ENCODE peak calls at places on chromosome 19, in eight cellular contexts. One of them, this sample, is unnamed.

GRCh38 chr19:38684078-38684861 is 36.8 kb downstream of the ACTN4 start:
- DNase-seq in colonic mucosa: peak
- DNase-seq in AG08396: peak
- DNase-seq in stomach: peak
- DNase-seq in EL: peak
- DNase-seq in T1000: peak
- DNase-seq in GOT3: peak
- DNase-seq in T follicular helper cell: no peak
- DNase-seq in this sample: no peak

GRCh38 chr19:2309734-2310362 is 1.9 kb upstream of the LINGO3 start:
- DNase-seq in T1000: peak
- DNase-seq in T follicular helper cell: no peak
- DNase-seq in AG08396: no peak
- DNase-seq in colonic mucosa: no peak
- DNase-seq in EL: peak
- DNase-seq in GOT3: no peak
- DNase-seq in stomach: no peak
- DNase-seq in this sample: no peak

GRCh38 chr19:3039641-3040077 is 10.6 kb upstream of the TLE2 start:
- DNase-seq in EL: no peak
- DNase-seq in GOT3: no peak
- DNase-seq in T follicular helper cell: no peak
- DNase-seq in AG08396: no peak
- DNase-seq in colonic mucosa: no peak
- DNase-seq in T1000: no peak
- DNase-seq in stomach: no peak
- DNase-seq in this sample: no peak

GRCh38 chr19:38399081-38399480 is 3.8 kb upstream of the FAM98C start:
- DNase-seq in T1000: no peak
- DNase-seq in colonic mucosa: no peak
- DNase-seq in GOT3: no peak
- DNase-seq in AG08396: no peak
- DNase-seq in T follicular helper cell: no peak
- DNase-seq in stomach: no peak
- DNase-seq in EL: no peak
- DNase-seq in this sample: no peak

GRCh38 chr19:54190942-54191670 is at the start of gene TSEN34:
- DNase-seq in AG08396: peak
- DNase-seq in T1000: peak
- DNase-seq in colonic mucosa: peak
- DNase-seq in GOT3: peak
- DNase-seq in EL: peak
- DNase-seq in stomach: peak
- DNase-seq in T follicular helper cell: peak
- DNase-seq in this sample: no peak

GRCh38 chr19:39166571-39167391 is 30.0 kb upstream of the NCCRP1 start:
- DNase-seq in T follicular helper cell: no peak
- DNase-seq in colonic mucosa: peak
- DNase-seq in EL: no peak
- DNase-seq in T1000: no peak
- DNase-seq in GOT3: no peak
- DNase-seq in stomach: peak
- DNase-seq in AG08396: no peak
- DNase-seq in this sample: no peak

GRCh38 chr19:28314771-28315170 is 898.2 kb downstream of the UQCRFS1 start:
- DNase-seq in AG08396: no peak
- DNase-seq in T follicular helper cell: no peak
- DNase-seq in EL: no peak
- DNase-seq in stomach: no peak
- DNase-seq in T1000: no peak
- DNase-seq in colonic mucosa: no peak
- DNase-seq in GOT3: no peak
- DNase-seq in this sample: no peak

GRCh38 chr19:18436651-18437478 is 1.1 kb downstream of the ISYNA1 start:
- DNase-seq in AG08396: peak
- DNase-seq in GOT3: no peak
- DNase-seq in colonic mucosa: peak
- DNase-seq in T follicular helper cell: peak
- DNase-seq in stomach: peak
- DNase-seq in T1000: peak
- DNase-seq in EL: peak
- DNase-seq in this sample: no peak

GRCh38 chr19:8518536-8518935 is 4.6 kb upstream of the ZNF414 start:
- DNase-seq in stomach: no peak
- DNase-seq in AG08396: no peak
- DNase-seq in colonic mucosa: no peak
- DNase-seq in T1000: no peak
- DNase-seq in GOT3: no peak
- DNase-seq in EL: no peak
- DNase-seq in T follicular helper cell: no peak
- DNase-seq in this sample: no peak

GRCh38 chr19:35513975-35514809 is 743 bp upstream of the DMKN start:
- DNase-seq in GOT3: no peak
- DNase-seq in AG08396: no peak
- DNase-seq in stomach: no peak
- DNase-seq in EL: peak
- DNase-seq in colonic mucosa: no peak
- DNase-seq in T follicular helper cell: no peak
- DNase-seq in T1000: no peak
- DNase-seq in this sample: no peak